ENCODE peak calls at places on chromosomes 6 and 20, in seven cellular contexts. N is fibroblast of lung, S is heart right ventricle, O is pancreas, C is IMR-90, W is HFFc6, A is AG10803. Y is an unnamed sample.

GRCh38 chr6:2396856-2397640 is 151.6 kb upstream of the GMDS start:
- DNase-seq in C (peak), O (no peak), N (peak), W (peak), A (peak), S (peak), Y (no peak)

GRCh38 chr20:33857722-33858563 is 46.8 kb downstream of the CHMP4B start:
- DNase-seq in N (no peak), S (no peak), W (no peak), O (no peak), A (no peak), C (no peak), Y (no peak)

GRCh38 chr20:23641936-23642751 is 4.4 kb upstream of the CST3 start:
- DNase-seq in N (peak), S (no peak), C (peak), W (peak), A (peak), O (no peak), Y (no peak)

GRCh38 chr20:63498950-63499332 is at the start of gene EEF1A2:
- DNase-seq in W (no peak), S (no peak), C (no peak), A (no peak), N (no peak), O (no peak), Y (no peak)

GRCh38 chr20:63223121-63223825 is 7.3 kb upstream of the YTHDF1 start:
- DNase-seq in C (peak), A (peak), O (no peak), S (no peak), N (peak), W (no peak), Y (no peak)

GRCh38 chr6:44708208-44708607 is 320.7 kb downstream of the CDC5L start:
- DNase-seq in N (no peak), S (no peak), C (no peak), A (no peak), W (no peak), O (no peak), Y (no peak)

GRCh38 chr6:107786709-107787588 is 37.2 kb downstream of the SCML4 start:
- DNase-seq in S (no peak), O (no peak), N (no peak), A (no peak), W (no peak), C (no peak), Y (no peak)

GRCh38 chr20:44070139-44070900 is 116.7 kb downstream of the JPH2 start:
- DNase-seq in S (no peak), W (no peak), N (no peak), C (no peak), O (no peak), A (no peak), Y (no peak)

GRCh38 chr20:59342017-59342957 is 41.9 kb downstream of the EDN3 start:
- DNase-seq in N (no peak), C (no peak), S (no peak), O (no peak), A (no peak), W (no peak), Y (no peak)

GRCh38 chr6:167505782-167506181 is 180.9 kb downstream of the TTLL2 start:
- DNase-seq in C (no peak), O (no peak), W (no peak), S (no peak), N (no peak), A (no peak), Y (no peak)

GRCh38 chr6:51855310-51856082 is 231.9 kb downstream of the PKHD1 start:
- DNase-seq in C (peak), N (peak), O (no peak), A (peak), S (no peak), W (peak), Y (no peak)

GRCh38 chr6:131966443-131966842 is 15.3 kb upstream of the CCN2 start:
- DNase-seq in W (no peak), C (peak), S (no peak), O (no peak), A (peak), N (peak), Y (no peak)

GRCh38 chr6:18510644-18511033 is 123.5 kb downstream of the RNF144B start:
- DNase-seq in A (no peak), N (no peak), W (no peak), C (no peak), O (no peak), S (no peak), Y (no peak)

GRCh38 chr20:16111853-16112412 is 461.3 kb downstream of the KIF16B start:
- DNase-seq in N (no peak), C (no peak), A (no peak), S (no peak), O (no peak), W (no peak), Y (no peak)

GRCh38 chr6:121354764-121355163 is 20.5 kb upstream of the TBC1D32 start:
- DNase-seq in N (no peak), O (no peak), W (no peak), A (no peak), S (no peak), C (no peak), Y (no peak)
- TF ChIP-seq CTCF in N (peak), O (no peak), W (peak), A (peak), S (no peak), C (peak), Y (peak)

DNA sequence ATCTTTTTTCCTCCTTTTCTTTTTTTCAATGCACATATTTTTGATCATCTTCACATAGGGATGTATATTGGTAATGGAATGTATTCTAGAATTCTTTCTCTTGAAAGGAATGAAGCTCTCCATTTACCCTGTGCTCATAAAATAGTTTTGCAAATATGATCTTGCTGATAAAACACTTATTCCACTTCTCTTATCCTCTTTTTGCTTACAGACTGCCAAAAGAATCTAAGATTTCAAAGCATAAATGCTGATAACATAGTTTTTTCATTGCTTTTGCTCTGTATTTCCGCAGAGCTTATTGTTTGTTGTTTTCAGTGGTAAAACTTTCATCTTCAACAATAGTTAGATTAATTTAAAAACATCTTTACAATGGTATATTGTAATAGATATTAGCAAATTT is 350.5 kb downstream of the PAX1 start:
- DNase-seq in W (no peak), S (no peak), O (no peak), A (no peak), C (no peak), N (no peak), Y (no peak)
- TF ChIP-seq CTCF in W (no peak), S (no peak), O (no peak), A (no peak), C (no peak), N (no peak), Y (no peak)

GRCh38 chr6:143053856-143054255 is 6.8 kb upstream of the AIG1 start:
- DNase-seq in A (no peak), N (no peak), S (no peak), W (no peak), O (no peak), C (no peak), Y (no peak)
- TF ChIP-seq CTCF in A (no peak), N (no peak), S (no peak), W (no peak), O (no peak), C (no peak), Y (no peak)

DNA sequence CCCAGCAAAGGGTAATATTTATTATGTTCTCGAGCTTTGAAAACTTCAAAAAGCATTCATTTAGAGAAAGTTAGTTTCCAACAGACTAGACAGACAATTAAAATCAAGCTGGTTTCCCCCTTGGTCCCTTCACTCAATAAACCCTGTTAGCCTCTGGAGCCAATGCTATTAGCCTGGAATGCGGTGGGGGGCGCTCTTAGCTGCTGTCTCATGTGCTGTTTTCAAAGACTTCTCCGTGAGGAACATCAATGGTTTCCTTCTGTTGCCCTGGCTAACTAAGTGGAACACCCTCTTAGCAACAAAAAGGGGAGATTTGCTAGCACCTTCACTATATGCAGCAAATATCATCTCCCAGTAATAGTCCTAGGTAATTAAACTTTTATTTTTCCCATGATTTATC is 86.4 kb downstream of the LY86 start:
- DNase-seq in A (no peak), O (no peak), N (no peak), W (no peak), S (no peak), C (no peak), Y (no peak)
- TF ChIP-seq CTCF in A (peak), O (no peak), N (peak), W (peak), S (no peak), C (peak), Y (no peak)

GRCh38 chr20:1895674-1896496 is 678 bp downstream of the SIRPA start:
- DNase-seq in S (no peak), O (peak), C (no peak), N (peak), A (peak), W (no peak), Y (no peak)

GRCh38 chr20:1894951-1895673 is at the start of gene SIRPA:
- DNase-seq in N (peak), C (peak), S (peak), A (peak), O (peak), W (peak), Y (peak)

GRCh38 chr20:1896859-1897258 is 1.7 kb downstream of the SIRPA start:
- DNase-seq in N (no peak), S (no peak), O (no peak), C (no peak), W (no peak), A (no peak), Y (no peak)

GRCh38 chr20:1893721-1894470 is 1.3 kb upstream of the SIRPA start:
- DNase-seq in W (no peak), N (no peak), O (no peak), S (peak), A (no peak), C (no peak), Y (peak)

DNA sequence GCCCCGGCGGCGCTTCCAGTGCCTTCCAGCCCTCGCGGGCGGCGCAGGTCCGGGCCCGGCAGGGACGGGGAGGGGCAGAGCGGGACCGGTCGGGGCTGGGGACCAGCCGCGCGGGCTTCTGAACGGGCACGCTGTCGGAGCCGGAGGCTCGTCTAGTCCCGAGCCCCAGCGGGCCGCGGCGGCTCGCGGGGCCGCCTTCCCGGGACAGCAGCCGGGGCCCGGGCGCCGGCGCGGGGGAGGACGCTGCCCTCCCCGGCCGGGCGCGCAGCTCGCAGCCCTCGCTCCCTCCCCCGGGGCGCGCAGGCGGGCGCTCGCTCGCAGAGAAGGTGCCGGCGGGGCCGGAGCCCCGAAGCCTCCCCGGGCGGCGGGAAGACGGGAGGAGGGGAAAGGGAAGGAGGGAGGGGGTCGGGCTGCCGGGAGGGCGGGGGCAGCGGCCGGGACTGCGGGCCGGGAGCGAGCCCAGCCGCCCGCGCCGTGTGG is 696 bp upstream of the SIRPA start:
- DNase-seq in S (no peak), O (peak), W (peak), N (peak), A (peak), C (peak), Y (peak)
- TF ChIP-seq CTCF in S (no peak), O (no peak), W (no peak), N (no peak), A (no peak), C (no peak), Y (no peak)

GRCh38 chr6:39102821-39103136 is 12.2 kb downstream of the SAYSD1 start:
- DNase-seq in W (no peak), C (no peak), A (no peak), O (no peak), N (no peak), S (no peak), Y (no peak)

GRCh38 chr6:39107034-39107433 is 8.0 kb downstream of the SAYSD1 start:
- DNase-seq in S (no peak), O (no peak), N (no peak), C (no peak), W (no peak), A (no peak), Y (no peak)

GRCh38 chr6:39100358-39100757 is 14.6 kb downstream of the SAYSD1 start:
- DNase-seq in C (no peak), S (no peak), A (no peak), N (no peak), W (no peak), O (no peak), Y (no peak)

GRCh38 chr6:39104528-39104927 is 10.5 kb downstream of the SAYSD1 start:
- DNase-seq in A (no peak), N (no peak), O (no peak), W (no peak), S (no peak), C (no peak), Y (no peak)

GRCh38 chr6:39102024-39102820 is 12.8 kb downstream of the SAYSD1 start:
- DNase-seq in A (peak), C (peak), W (no peak), S (no peak), N (peak), O (no peak), Y (no peak)
- TF ChIP-seq CTCF in A (peak), C (peak), W (no peak), S (peak), N (peak), O (no peak), Y (peak)

DNA sequence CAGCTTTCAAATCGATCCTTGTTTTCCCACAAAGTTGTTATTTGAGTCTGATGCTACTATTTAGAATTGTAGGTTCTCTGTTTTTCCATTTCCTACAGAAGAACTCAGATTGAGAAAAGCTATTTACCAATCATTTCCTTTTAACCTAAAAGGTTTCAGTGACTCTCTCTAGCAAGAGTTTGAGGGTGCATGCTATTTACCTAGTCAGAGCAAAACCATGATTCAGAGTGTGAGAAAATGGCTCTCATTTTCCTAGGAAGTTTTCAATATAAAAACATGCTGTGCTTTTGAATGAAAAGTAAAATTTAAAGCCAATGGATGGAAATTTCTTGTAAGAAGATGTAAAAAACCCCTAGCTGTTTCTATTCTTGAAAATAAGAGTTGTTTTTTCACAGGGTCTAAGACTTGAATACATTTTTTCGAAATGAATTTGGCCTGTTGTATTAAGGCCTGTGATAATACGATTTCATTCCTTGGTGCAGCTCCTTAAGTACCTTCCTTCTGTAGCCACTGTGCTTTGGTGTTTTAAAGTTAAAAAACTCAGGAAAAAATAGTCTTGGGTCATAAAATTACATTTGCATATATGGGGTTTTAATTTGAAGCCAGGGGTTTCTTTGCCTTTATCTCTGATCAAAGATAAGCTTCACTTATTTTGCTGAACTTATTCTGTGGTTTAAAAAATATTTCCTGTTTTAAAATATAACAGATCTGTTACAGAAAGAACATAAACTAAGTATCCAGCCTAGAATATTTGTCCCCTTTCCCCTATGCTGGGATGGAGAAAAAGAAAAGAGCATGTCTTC is 18.0 kb upstream of the RSPH3 start:
- DNase-seq in W (no peak), N (no peak), C (no peak), A (no peak), O (no peak), S (no peak), Y (no peak)
- TF ChIP-seq CTCF in W (no peak), N (no peak), C (no peak), A (no peak), O (no peak), S (no peak), Y (no peak)

Y was measured in RWPE2.